ENCODE peak calls at places on chromosome 22, in ten cellular contexts. S is HCT116, W is neural progenitor cell, M is IMR-90, A is mammary epithelial cell, V is PC-3, O is GM23338, I is trophoblast cell, G is GM12878, C is HepG2. L is an unnamed sample.

GRCh38 chr22:42473484-42474193 is 41.4 kb upstream of the NFAM1 start:
- DNase-seq in S (peak), W (peak), M (peak), A (peak), V (peak), O (peak), I (peak), G (no peak), C (peak), L (peak)

GRCh38 chr22:44357962-44358553 is 45.3 kb upstream of the SHISAL1 start:
- DNase-seq in S (no peak), W (peak), M (peak), A (no peak), V (no peak), O (no peak), I (no peak), G (no peak), C (no peak), L (no peak)

GRCh38 chr22:33658775-33659174 is 261.5 kb downstream of the LARGE1 start:
- DNase-seq in S (no peak), W (no peak), M (peak), A (no peak), V (no peak), O (no peak), I (no peak), G (no peak), C (no peak), L (no peak)

GRCh38 chr22:43821606-43822425 is 9.7 kb upstream of the EFCAB6 start:
- DNase-seq in S (no peak), W (no peak), M (no peak), A (no peak), V (no peak), O (no peak), I (no peak), G (no peak), C (no peak), L (no peak)

GRCh38 chr22:31177420-31178162 is 17.6 kb downstream of the RNF185 start:
- DNase-seq in S (no peak), W (no peak), M (peak), A (peak), V (peak), O (no peak), I (peak), G (no peak), C (no peak), L (no peak)

GRCh38 chr22:30127749-30128166 is 47.5 kb downstream of the HORMAD2 start:
- DNase-seq in S (no peak), W (no peak), M (peak), A (no peak), V (no peak), O (no peak), I (no peak), G (no peak), C (no peak), L (no peak)

GRCh38 chr22:43885786-43886185 is 6.0 kb downstream of the PNPLA5 start:
- DNase-seq in S (no peak), W (no peak), M (no peak), A (no peak), V (no peak), O (no peak), I (no peak), G (no peak), C (no peak), L (no peak)

GRCh38 chr22:22450343-22450839 is 58.2 kb downstream of the ZNF280B start:
- DNase-seq in S (no peak), W (no peak), M (no peak), A (no peak), V (no peak), O (no peak), I (no peak), G (peak), C (no peak), L (peak)

GRCh38 chr22:17633217-17633997 is 4.9 kb upstream of the ATP6V1E1 start:
- DNase-seq in S (peak), W (no peak), M (peak), A (peak), V (peak), O (peak), I (peak), G (no peak), C (peak), L (no peak)

DNA sequence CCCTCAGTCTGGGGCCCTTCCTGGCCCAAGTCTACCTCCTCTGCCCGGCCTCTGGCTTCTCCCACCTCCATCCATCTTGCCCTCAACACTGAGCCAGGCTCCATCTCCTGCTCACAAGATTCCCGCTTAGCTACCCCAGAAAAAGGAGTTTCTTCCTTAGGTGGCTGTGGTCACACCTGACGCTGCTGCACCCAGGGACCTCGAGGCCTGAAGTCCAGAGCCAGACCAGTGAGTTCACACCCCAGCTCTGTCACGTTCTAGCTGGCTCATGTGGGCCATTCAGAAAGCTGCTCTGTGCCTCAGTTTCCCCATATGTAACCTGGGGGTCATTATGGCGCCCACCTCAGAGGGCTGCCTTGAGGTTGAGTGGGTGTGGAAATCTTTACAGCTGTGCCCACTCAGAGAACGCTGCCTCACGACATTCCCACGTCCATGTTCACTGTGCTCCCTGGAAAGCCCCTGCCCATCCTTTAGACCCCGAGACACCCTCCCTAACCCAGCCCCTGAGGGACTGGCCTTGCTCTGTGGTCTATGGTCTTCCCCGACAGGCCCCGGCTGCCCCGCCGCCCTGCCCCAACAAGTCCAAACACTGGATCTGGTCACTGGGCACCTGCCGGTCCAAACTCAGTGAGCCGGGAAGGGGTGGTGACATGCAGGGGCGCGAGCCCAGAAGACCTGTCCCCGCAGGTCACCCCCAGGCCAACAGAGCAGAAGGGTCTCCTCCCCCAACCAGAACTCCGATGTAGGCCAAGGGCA is 9.8 kb downstream of the PLXNB2 start:
- DNase-seq in S (no peak), W (no peak), M (no peak), A (no peak), V (no peak), O (no peak), I (no peak), G (no peak), C (no peak), L (no peak)
- H3K27ac ChIP-seq in S (peak), W (no peak), M (no peak), A (no peak), V (no peak), O (no peak), I (no peak), G (no peak), C (peak), L (no peak)

GRCh38 chr22:32325416-32325801 is 32.3 kb upstream of the RFPL3 start:
- DNase-seq in S (no peak), W (no peak), M (no peak), A (no peak), V (no peak), O (peak), I (no peak), G (no peak), C (no peak), L (no peak)
- H2AFZ ChIP-seq in S (no peak), W (no peak), M (no peak), A (no peak), V (no peak), O (peak), I (no peak), G (no peak), C (no peak), L (no peak)

GRCh38 chr22:41286639-41287091 is 678 bp upstream of the RANGAP1 start:
- DNase-seq in S (no peak), W (no peak), M (peak), A (no peak), V (no peak), O (no peak), I (peak), G (peak), C (peak), L (peak)

GRCh38 chr22:41280854-41281253 is 5.1 kb downstream of the RANGAP1 start:
- DNase-seq in S (no peak), W (no peak), M (no peak), A (no peak), V (no peak), O (no peak), I (no peak), G (no peak), C (no peak), L (no peak)

GRCh38 chr22:41285441-41285819 is 557 bp downstream of the RANGAP1 start:
- DNase-seq in S (peak), W (peak), M (peak), A (peak), V (peak), O (peak), I (peak), G (no peak), C (peak), L (peak)

GRCh38 chr22:41285820-41286638 is at the start of gene RANGAP1:
- DNase-seq in S (peak), W (peak), M (peak), A (peak), V (peak), O (peak), I (peak), G (peak), C (peak), L (peak)

DNA sequence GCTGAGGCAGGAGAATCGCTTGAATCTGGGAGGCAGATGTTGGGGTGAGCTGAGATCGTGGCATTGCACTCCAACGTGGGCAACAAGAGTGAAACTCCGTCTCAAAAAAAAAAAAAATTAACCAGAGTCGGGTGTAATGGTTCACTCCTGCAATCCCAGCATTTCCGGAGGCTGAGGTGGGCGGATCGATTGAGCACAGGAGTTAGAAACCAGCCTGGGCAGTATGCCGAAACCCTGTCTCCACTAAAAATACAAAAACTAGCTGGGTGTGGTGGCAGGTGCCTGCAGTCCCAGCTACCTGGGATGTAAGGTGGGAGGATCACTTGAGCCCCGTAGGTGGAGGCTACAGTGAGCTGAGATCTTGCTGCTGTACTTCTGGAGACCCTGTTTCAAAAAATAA is 1.5 kb downstream of the RANGAP1 start:
- DNase-seq in S (no peak), W (no peak), M (no peak), A (peak), V (no peak), O (no peak), I (no peak), G (no peak), C (no peak), L (no peak)
- H3K27ac ChIP-seq in S (peak), W (no peak), M (peak), A (peak), V (peak), O (peak), I (peak), G (no peak), C (peak), L (no peak)

GRCh38 chr22:25382762-25383161 is 163.3 kb downstream of the CRYBB2 start:
- DNase-seq in S (no peak), W (no peak), M (no peak), A (no peak), V (no peak), O (no peak), I (no peak), G (no peak), C (no peak), L (no peak)
- H2AFZ ChIP-seq in S (no peak), W (no peak), M (no peak), A (no peak), V (no peak), O (no peak), I (no peak), G (no peak), C (no peak), L (no peak)

GRCh38 chr22:40758390-40758789 is 60.8 kb downstream of the SLC25A17 start:
- DNase-seq in S (no peak), W (no peak), M (no peak), A (peak), V (peak), O (no peak), I (no peak), G (no peak), C (no peak), L (no peak)
- H3K27ac ChIP-seq in S (no peak), W (no peak), M (no peak), A (peak), V (peak), O (no peak), I (no peak), G (no peak), C (no peak), L (no peak)